ENCODE peak calls at places on chromosomes 3 and 15, in seven cellular contexts. H is upper lobe of right lung, W is gastrocnemius medialis, T is cardiac muscle cell, J is aorta, V is lung, R is heart right ventricle. U is an unnamed sample. For H3K4me1, the result is how much of the 10 kb centered on the place peaks cover.

GRCh38 chr3:52891615-52892081 is 5.7 kb downstream of the STIMATE start:
- DNase-seq in R (no peak), W (no peak), J (peak), H (no peak), V (no peak), T (peak), U (no peak)

GRCh38 chr15:78987891-78988360 is 43.1 kb upstream of the CTSH start:
- DNase-seq in V (no peak), R (no peak), W (no peak), T (no peak), H (no peak), J (peak), U (no peak)

GRCh38 chr15:39248204-39248603 is 332.7 kb upstream of the THBS1 start:
- DNase-seq in R (peak), H (peak), J (no peak), T (peak), W (no peak), V (no peak), U (peak)

GRCh38 chr15:65287515-65287845 is 797 bp upstream of the PARP16 start:
- DNase-seq in T (no peak), H (no peak), R (no peak), J (no peak), W (no peak), V (no peak), U (no peak)

GRCh38 chr15:49737138-49737537 is 116.3 kb downstream of the DTWD1 start:
- DNase-seq in J (no peak), R (no peak), H (no peak), T (no peak), W (no peak), V (no peak), U (no peak)

GRCh38 chr15:99148851-99149276 is 44.0 kb downstream of the SYNM start:
- DNase-seq in W (no peak), R (no peak), V (no peak), T (no peak), J (no peak), H (no peak), U (no peak)

GRCh38 chr15:92613841-92614240 is 41.7 kb downstream of the FAM174B start:
- DNase-seq in W (no peak), J (no peak), T (no peak), R (no peak), H (peak), V (no peak), U (no peak)

GRCh38 chr3:119352863-119353527 is 58.8 kb downstream of the ARHGAP31 start:
- DNase-seq in T (peak), H (no peak), J (no peak), V (no peak), W (no peak), R (peak), U (no peak)

GRCh38 chr15:95848126-95848525 is 482.4 kb upstream of the NR2F2 start:
- DNase-seq in H (no peak), J (no peak), W (no peak), R (no peak), V (no peak), T (no peak), U (no peak)

GRCh38 chr3:9414822-9415221 is 17.4 kb downstream of the SETD5 start:
- DNase-seq in W (no peak), T (no peak), H (no peak), V (no peak), R (no peak), J (no peak), U (no peak)

GRCh38 chr15:84142888-84143337 is 92.7 kb upstream of the GOLGA6L4 start:
- DNase-seq in T (peak), W (peak), J (peak), R (peak), H (peak), V (peak), U (no peak)
- H3K4me3 ChIP-seq in T (no peak), W (no peak), J (no peak), R (no peak), H (no peak), V (no peak), U (no peak)

DNA sequence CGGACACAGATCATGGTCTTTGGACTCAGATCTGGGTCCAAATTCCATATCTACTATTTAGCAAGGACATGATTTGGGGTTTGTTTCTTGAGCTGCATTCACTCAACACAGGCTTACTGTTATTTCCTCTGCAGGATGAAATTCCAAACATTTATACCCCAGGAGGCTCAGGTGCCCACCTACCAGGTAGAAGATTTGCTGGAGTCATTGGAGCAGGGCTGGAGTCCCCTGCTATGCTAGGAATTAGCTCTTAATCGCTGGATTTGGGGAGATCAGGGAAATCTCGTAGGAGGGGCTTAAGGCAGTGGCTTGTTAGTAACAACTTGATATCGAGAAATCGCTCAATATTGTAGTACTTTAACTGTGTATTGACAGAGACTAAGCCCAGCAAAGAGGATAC is 193.0 kb downstream of the IL20RB start:
- DNase-seq in H (no peak), T (no peak), V (no peak), W (no peak), R (no peak), J (no peak), U (no peak)
- H3K4me1 ChIP-seq in H (under half), T (under half), V (under half), W (under half), R (under half), J (under half), U (under half)

DNA sequence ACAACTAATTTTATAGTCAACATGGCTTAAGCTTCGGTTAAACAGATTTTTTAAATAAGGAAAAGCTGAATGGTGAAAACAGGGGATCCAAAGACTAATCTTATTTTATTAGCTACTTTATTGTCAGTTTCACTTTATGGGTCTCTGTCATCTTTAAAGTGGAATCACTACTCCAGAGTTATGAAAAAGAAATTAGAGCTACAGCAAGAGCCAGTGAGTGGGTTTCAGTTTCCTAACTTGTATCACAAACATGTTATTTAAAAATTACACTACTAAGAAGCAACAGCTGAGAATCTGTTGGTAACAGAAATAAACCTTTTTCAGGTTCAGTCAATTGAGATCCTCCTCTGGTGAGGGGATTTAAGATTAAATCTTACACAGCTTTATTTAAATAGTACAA is 10.0 kb downstream of the PHC3 start:
- DNase-seq in R (no peak), V (no peak), H (no peak), W (no peak), T (no peak), J (no peak), U (no peak)
- H3K4me3 ChIP-seq in R (no peak), V (no peak), H (no peak), W (no peak), T (no peak), J (no peak), U (no peak)

GRCh38 chr15:88987590-88987950 is 74.4 kb upstream of the MFGE8 start:
- DNase-seq in V (no peak), H (no peak), T (no peak), W (no peak), R (no peak), J (no peak), U (no peak)
- H3K4me1 ChIP-seq in V (under half), H (under half), T (under half), W (under half), R (under half), J (under half), U (under half)

DNA sequence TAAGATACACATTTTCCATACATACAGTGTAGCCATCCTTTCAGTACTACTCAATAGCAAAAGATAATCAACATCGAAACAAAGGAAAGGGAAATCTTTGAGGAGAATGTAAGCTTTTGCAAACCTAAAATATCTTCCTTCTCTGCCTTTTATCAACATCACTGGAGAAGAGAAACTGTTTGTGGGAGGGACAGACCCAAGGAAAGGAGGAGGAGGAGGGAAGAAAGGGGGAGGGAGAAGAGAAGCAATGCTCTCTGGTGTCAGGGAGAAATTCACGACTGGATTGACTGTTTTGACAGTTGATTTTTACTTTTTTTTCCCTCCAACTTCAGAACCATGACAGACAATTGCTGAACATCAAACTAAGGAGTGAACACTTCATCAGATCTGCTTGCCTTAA is 133.3 kb downstream of the CD47 start:
- DNase-seq in R (no peak), W (no peak), H (no peak), V (no peak), T (peak), J (no peak), U (no peak)
- H3K4me3 ChIP-seq in R (no peak), W (peak), H (no peak), V (no peak), T (no peak), J (no peak), U (peak)

DNA sequence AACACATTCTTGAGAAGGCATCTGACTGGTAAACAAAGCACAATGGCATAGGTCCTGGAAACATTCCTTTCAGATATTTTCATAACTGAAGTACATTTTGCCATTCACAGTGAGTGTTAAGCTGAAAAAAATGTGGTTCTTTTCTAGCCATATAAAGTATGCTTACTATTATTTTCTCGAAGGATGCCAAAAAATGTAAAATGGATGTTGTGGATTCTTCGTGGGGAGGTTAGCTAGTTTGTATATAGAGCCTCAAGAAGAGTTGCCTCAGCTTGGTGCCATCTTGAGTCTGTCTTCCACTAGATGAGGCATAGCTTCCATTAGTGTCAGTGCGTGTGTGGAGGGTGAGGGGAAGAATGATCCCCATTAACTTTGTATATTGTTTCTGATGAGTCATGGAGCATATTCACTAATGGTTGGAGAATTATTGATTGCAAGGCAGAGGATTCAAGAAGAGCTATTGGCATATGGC is 4.1 kb downstream of the MBNL1 start:
- DNase-seq in H (no peak), W (no peak), J (no peak), V (no peak), R (no peak), T (peak), U (no peak)
- H3K4me1 ChIP-seq in H (under half), W (half or more), J (under half), V (under half), R (half or more), T (under half), U (half or more)

DNA sequence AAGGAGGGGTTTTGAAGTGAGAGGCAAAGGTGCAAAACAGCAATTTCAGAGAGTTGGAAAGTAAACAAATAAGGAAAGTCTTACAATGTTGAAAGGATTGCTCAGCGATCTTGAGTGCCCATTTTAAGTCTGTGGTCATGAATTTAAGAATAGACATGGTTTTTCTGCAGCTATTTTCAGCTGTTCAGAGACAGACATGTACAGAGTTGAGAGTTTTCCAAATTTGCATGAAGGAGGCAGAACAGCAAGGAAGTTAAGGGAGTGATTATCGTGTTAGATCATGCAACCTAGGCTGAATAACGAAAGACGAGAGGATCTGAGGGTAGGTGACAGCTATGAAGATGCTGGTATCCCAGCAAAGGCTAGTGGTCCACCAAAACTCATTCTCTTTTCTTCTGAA is 37.2 kb downstream of the DET1 start:
- DNase-seq in V (no peak), J (no peak), H (no peak), R (no peak), T (no peak), W (no peak), U (no peak)
- H3K4me3 ChIP-seq in V (no peak), J (no peak), H (no peak), R (no peak), T (no peak), W (no peak), U (no peak)

GRCh38 chr3:172513488-172513887 is 9.7 kb downstream of the TNFSF10 start:
- DNase-seq in T (peak), J (no peak), H (no peak), V (no peak), R (no peak), W (no peak), U (no peak)
- H3K4me1 ChIP-seq in T (under half), J (under half), H (half or more), V (under half), R (half or more), W (half or more), U (under half)

GRCh38 chr3:85821130-85821756 is 862.5 kb downstream of the CADM2 start:
- DNase-seq in T (peak), H (no peak), J (no peak), V (no peak), R (no peak), W (no peak), U (no peak)
- H3K4me3 ChIP-seq in T (no peak), H (no peak), J (no peak), V (no peak), R (no peak), W (no peak), U (no peak)